ENCODE peak calls at places on chromosomes 11 and 22, in four cellular contexts. U is amniotic stem cell; S is iris pigment epithelial cell; I is activated CD4-positive, CD25-positive, alpha-beta regulatory T cell. B is an unnamed sample.

GRCh38 chr11:77473001-77473800 is 693 bp downstream of the PAK1 start:
- DNase-seq in U (no peak), S (peak; percentile 18), I (no peak), B (no peak)

GRCh38 chr22:20384865-20385264 is 9.1 kb upstream of the ZNF74 start:
- DNase-seq in U (no peak), S (no peak), I (no peak), B (no peak)

GRCh38 chr11:23336961-23337360 is 476.7 kb upstream of the CCDC179 start:
- DNase-seq in U (no peak), S (peak; percentile 82), I (no peak), B (no peak)

GRCh38 chr11:9144828-9145227 is 53.4 kb upstream of the SCUBE2 start:
- DNase-seq in U (no peak), S (peak; percentile 55), I (no peak), B (no peak)

GRCh38 chr11:2090172-2091111 is 48.7 kb downstream of the IGF2 start:
- DNase-seq in U (no peak), S (no peak), I (no peak), B (no peak)

GRCh38 chr11:75719639-75720239 is 2.1 kb downstream of the MOGAT2 start:
- DNase-seq in U (no peak), S (no peak), I (no peak), B (no peak)

GRCh38 chr11:21771097-21771496 is 421.8 kb upstream of the ANO5 start:
- DNase-seq in U (no peak), S (no peak), I (no peak), B (no peak)

GRCh38 chr11:69893631-69894030 is 74.4 kb upstream of the FGF3 start:
- DNase-seq in U (no peak), S (no peak), I (no peak), B (no peak)

GRCh38 chr11:64127267-64128072 is 38.4 kb downstream of the MACROD1 start:
- DNase-seq in U (no peak), S (no peak), I (no peak), B (no peak)

GRCh38 chr22:32920032-32920628 is 118.6 kb downstream of the TIMP3 start:
- DNase-seq in U (no peak), S (peak; percentile 50), I (no peak), B (no peak)

GRCh38 chr11:67372232-67372992 is 986 bp downstream of the CLCF1 start:
- DNase-seq in U (no peak), S (no peak), I (no peak), B (no peak)

GRCh38 chr11:36463781-36464180 is 46.3 kb downstream of the TRAF6 start:
- DNase-seq in U (no peak), S (no peak), I (no peak), B (no peak)

GRCh38 chr11:28727254-28727653 is 619.1 kb downstream of the METTL15 start:
- DNase-seq in U (no peak), S (peak; percentile 73), I (no peak), B (no peak)

GRCh38 chr11:74325649-74326645 is 14.5 kb upstream of the P4HA3 start:
- DNase-seq in U (no peak), S (peak; percentile 78), I (no peak), B (no peak)

GRCh38 chr22:35451602-35452001 is 51.7 kb downstream of the MCM5 start:
- DNase-seq in U (no peak), S (no peak), I (no peak), B (no peak)

GRCh38 chr11:101566626-101567025 is 17.2 kb downstream of the TRPC6 start:
- DNase-seq in U (no peak), S (no peak), I (no peak), B (no peak)

GRCh38 chr11:111792955-111793500 is 26.8 kb upstream of the PPP2R1B start:
- DNase-seq in U (no peak), S (peak; percentile 55), I (no peak), B (no peak)

GRCh38 chr11:3090096-3090901 is 33.1 kb upstream of the CARS1 start:
- DNase-seq in U (no peak), S (no peak), I (no peak), B (no peak)

GRCh38 chr11:68014157-68014965 is 4.2 kb downstream of the ALDH3B1 start:
- DNase-seq in U (peak; percentile 10), S (peak; percentile 83), I (no peak), B (no peak)

GRCh38 chr11:61697093-61697492 is 16.9 kb downstream of the DAGLA start:
- DNase-seq in U (no peak), S (no peak), I (no peak), B (no peak)

GRCh38 chr11:33753304-33753703 is 17.1 kb upstream of the CD59 start:
- DNase-seq in U (no peak), S (peak; percentile 89), I (no peak), B (no peak)

GRCh38 chr11:118171274-118172062 is 5.0 kb downstream of the SCN2B start:
- DNase-seq in U (peak; percentile 21), S (peak; percentile 39), I (peak; percentile 47), B (no peak)

GRCh38 chr11:2099523-2100316 is 39.5 kb downstream of the IGF2 start:
- DNase-seq in U (no peak), S (no peak), I (no peak), B (no peak)

GRCh38 chr11:2209900-2210321 is 38.3 kb upstream of the TH start:
- DNase-seq in U (no peak), S (no peak), I (no peak), B (no peak)

GRCh38 chr22:23268139-23268712 is 87.9 kb downstream of the BCR start:
- DNase-seq in U (no peak), S (no peak), I (no peak), B (no peak)

GRCh38 chr11:1574256-1575242 is 2.5 kb upstream of the DUSP8 start:
- DNase-seq in U (no peak), S (peak; percentile 30), I (peak; percentile 33), B (no peak)

GRCh38 chr22:23684051-23684450 is 6.8 kb upstream of the RGL4 start:
- DNase-seq in U (no peak), S (no peak), I (no peak), B (no peak)

GRCh38 chr11:72655014-72655413 is 19.2 kb downstream of the PDE2A start:
- DNase-seq in U (no peak), S (no peak), I (no peak), B (no peak)

GRCh38 chr11:71250512-71251158 is 1.7 kb downstream of the SHANK2 start:
- DNase-seq in U (no peak), S (no peak), I (no peak), B (no peak)

GRCh38 chr22:40875111-40875510 is 13.2 kb upstream of the DNAJB7 start:
- DNase-seq in U (no peak), S (no peak), I (no peak), B (no peak)

GRCh38 chr11:80816454-80816847 is 1375.6 kb upstream of the TENM4 start:
- DNase-seq in U (no peak), S (no peak), I (no peak), B (no peak)

GRCh38 chr11:118338637-118339061 is 3.9 kb downstream of the CD3D start:
- DNase-seq in U (no peak), S (peak; percentile 9), I (peak; percentile 65), B (no peak)

GRCh38 chr11:72781063-72781312 is 12.9 kb downstream of the STARD10 start:
- DNase-seq in U (no peak), S (no peak), I (no peak), B (no peak)

GRCh38 chr11:44846852-44847251 is 103.8 kb downstream of the TP53I11 start:
- DNase-seq in U (no peak), S (no peak), I (no peak), B (no peak)

GRCh38 chr22:22526125-22526912 is 6.2 kb upstream of the ZNF280A start:
- DNase-seq in U (no peak), S (no peak), I (no peak), B (no peak)

B was measured in NCI-H1417 treated with DMSO at 0.1 percent for 48 hours.